ENCODE peak calls at places on chromosomes 5 and 9, in nine cellular contexts. H is epithelial cell of esophagus, E is caudate nucleus, S is NCI-H1092 treated with DMSO at 0.1 percent for 48 hours, Q is iris pigment epithelial cell, M is left colon, X is GM04503, V is GM12891, I is Caki2. K is an unnamed sample.

GRCh38 chr9:4084440-4084818 is 215.4 kb downstream of the GLIS3 start:
- DNase-seq in H (no peak), E (no peak), S (no peak), Q (peak; percentile 95), M (peak; percentile 57), X (no peak), V (no peak), I (no peak), K (no peak)

GRCh38 chr9:78383130-78383529 is 86.2 kb downstream of the PSAT1 start:
- DNase-seq in H (no peak), E (no peak), S (no peak), Q (peak; percentile 50), M (no peak), X (peak; percentile 19), V (no peak), I (no peak), K (peak; percentile 2)

GRCh38 chr9:136726118-136726517 is 13.7 kb downstream of the DIPK1B start:
- DNase-seq in H (no peak), E (no peak), S (no peak), Q (peak; percentile 24), M (no peak), X (no peak), V (no peak), I (no peak), K (no peak)

GRCh38 chr5:139065296-139065695 is 132.9 kb downstream of the SIL1 start:
- DNase-seq in H (no peak), E (no peak), S (no peak), Q (peak; percentile 46), M (no peak), X (no peak), V (no peak), I (peak; percentile 34), K (no peak)

GRCh38 chr9:134855231-134855899 is 25.2 kb upstream of the FCN2 start:
- DNase-seq in H (no peak), E (no peak), S (no peak), Q (no peak), M (no peak), X (no peak), V (no peak), I (no peak), K (no peak)

GRCh38 chr5:64339776-64340175 is 166.0 kb upstream of the RGS7BP start:
- DNase-seq in H (peak; percentile 15), E (no peak), S (no peak), Q (peak; percentile 2), M (no peak), X (no peak), V (no peak), I (no peak), K (no peak)

GRCh38 chr5:62029303-62029702 is 276.7 kb upstream of the KIF2A start:
- DNase-seq in H (peak; percentile 92), E (no peak), S (no peak), Q (peak; percentile 62), M (no peak), X (no peak), V (no peak), I (no peak), K (peak; percentile 5)

GRCh38 chr9:117092582-117092981 is 322.3 kb downstream of the ASTN2 start:
- DNase-seq in H (peak; percentile 72), E (no peak), S (no peak), Q (peak; percentile 65), M (no peak), X (no peak), V (no peak), I (peak; percentile 52), K (no peak)

GRCh38 chr5:42168091-42168670 is 243.1 kb downstream of the FBXO4 start:
- DNase-seq in H (peak; percentile 71), E (no peak), S (no peak), Q (no peak), M (no peak), X (no peak), V (no peak), I (no peak), K (no peak)

GRCh38 chr5:80655231-80655784 is 525 bp upstream of the DHFR start:
- DNase-seq in H (peak; percentile 33), E (no peak), S (peak; percentile 3), Q (peak; percentile 58), M (no peak), X (no peak), V (no peak), I (no peak), K (peak; percentile 2)

GRCh38 chr9:90095682-90096081 is 490.9 kb downstream of the GADD45G start:
- DNase-seq in H (no peak), E (no peak), S (peak; percentile 81), Q (no peak), M (no peak), X (no peak), V (no peak), I (no peak), K (peak; percentile 55)

GRCh38 chr9:109450346-109450745 is 47.8 kb downstream of the PTPN3 start:
- DNase-seq in H (peak; percentile 75), E (no peak), S (no peak), Q (no peak), M (no peak), X (no peak), V (no peak), I (no peak), K (no peak)

GRCh38 chr5:137303509-137303908 is 195.6 kb downstream of the SPOCK1 start:
- DNase-seq in H (no peak), E (no peak), S (peak; percentile 37), Q (no peak), M (no peak), X (no peak), V (no peak), I (no peak), K (no peak)

GRCh38 chr5:36683821-36684434 is 77.5 kb downstream of the SLC1A3 start:
- DNase-seq in H (no peak), E (peak; percentile 70), S (no peak), Q (no peak), M (no peak), X (peak; percentile 79), V (no peak), I (no peak), K (no peak)

GRCh38 chr9:96187108-96187695 is 114.8 kb downstream of the HSD17B3 start:
- DNase-seq in H (peak; percentile 4), E (no peak), S (no peak), Q (no peak), M (peak; percentile 91), X (no peak), V (no peak), I (no peak), K (peak; percentile 81)

GRCh38 chr5:58924306-58924705 is 341.4 kb downstream of the RAB3C start:
- DNase-seq in H (no peak), E (no peak), S (no peak), Q (no peak), M (no peak), X (no peak), V (no peak), I (no peak), K (no peak)

GRCh38 chr5:140054086-140054689 is 11.1 kb upstream of the NRG2 start:
- DNase-seq in H (no peak), E (no peak), S (no peak), Q (peak; percentile 8), M (no peak), X (no peak), V (no peak), I (peak; percentile 43), K (no peak)

GRCh38 chr9:3343671-3344070 is 182.1 kb downstream of the RFX3 start:
- DNase-seq in H (no peak), E (no peak), S (no peak), Q (peak; percentile 14), M (no peak), X (no peak), V (no peak), I (no peak), K (no peak)

K was measured in SW480.